ENCODE peak calls at places on chromosome X, in four cellular contexts. Q, U, K and T are unnamed samples.

GRCh38 chrX:3651272-3651671 is 62.2 kb downstream of the PRKX start:
- DNase-seq in Q (no peak), U (no peak), K (peak), T (no peak)

GRCh38 chrX:10240918-10241317 is 84.1 kb downstream of the CLCN4 start:
- DNase-seq in Q (peak), U (no peak), K (peak), T (no peak)

GRCh38 chrX:118211891-118212816 is 95.5 kb upstream of the KLHL13 start:
- DNase-seq in Q (no peak), U (no peak), K (no peak), T (no peak)

GRCh38 chrX:139324756-139325155 is 205.8 kb upstream of the F9 start:
- DNase-seq in Q (no peak), U (no peak), K (no peak), T (no peak)

GRCh38 chrX:34810364-34810763 is 132.2 kb upstream of the FAM47B start:
- DNase-seq in Q (no peak), U (no peak), K (peak), T (no peak)

GRCh38 chrX:9873360-9873759 is 87.1 kb downstream of the SHROOM2 start:
- DNase-seq in Q (no peak), U (no peak), K (no peak), T (no peak)

GRCh38 chrX:150219374-150220185 is 143.5 kb upstream of the MAMLD1 start:
- DNase-seq in Q (no peak), U (no peak), K (no peak), T (no peak)

GRCh38 chrX:154695913-154696312 is 42.5 kb upstream of the CTAG2 start:
- DNase-seq in Q (no peak), U (no peak), K (peak), T (no peak)

GRCh38 chrX:63963382-63963781 is 178.4 kb upstream of the ARHGEF9 start:
- DNase-seq in Q (no peak), U (no peak), K (no peak), T (no peak)

GRCh38 chrX:118212817-118213183 is 96.2 kb upstream of the KLHL13 start:
- DNase-seq in Q (no peak), U (no peak), K (no peak), T (peak)

GRCh38 chrX:110302975-110303374 is 14.9 kb downstream of the AMMECR1 start:
- DNase-seq in Q (no peak), U (no peak), K (no peak), T (no peak)
- TF ChIP-seq CTCF in Q (no peak), U (no peak), K (no peak), T (no peak)

GRCh38 chrX:72297953-72298730 is 7.6 kb downstream of the CITED1 start:
- DNase-seq in Q (no peak), U (no peak), K (peak), T (peak)
- TF ChIP-seq CTCF in Q (peak), U (no peak), K (peak), T (no peak)

DNA sequence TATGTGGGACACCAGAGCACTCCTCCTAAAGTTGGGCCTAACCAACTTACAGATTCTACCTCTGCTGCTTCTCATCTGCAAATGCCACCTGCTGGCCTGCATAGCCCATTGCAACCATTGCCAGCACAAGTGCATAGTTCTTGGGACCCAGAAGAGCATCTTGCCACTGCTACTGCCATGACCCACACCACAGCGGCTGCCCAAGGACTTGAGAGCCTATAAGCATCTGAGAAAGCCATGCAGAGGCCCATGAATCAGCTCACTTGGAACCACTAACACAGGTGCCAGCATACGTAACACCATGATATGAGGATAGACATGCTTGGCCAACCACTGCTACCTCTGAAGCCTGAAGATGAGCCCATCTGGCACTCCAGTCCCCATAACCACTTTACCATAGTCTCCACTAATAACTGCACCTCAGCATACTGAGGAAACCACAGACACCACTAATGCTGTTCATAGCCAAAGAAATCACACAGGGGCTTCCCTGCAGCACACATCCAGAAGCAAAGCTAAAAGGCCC is 258.1 kb upstream of the AGTR2 start:
- DNase-seq in Q (no peak), U (no peak), K (no peak), T (no peak)
- TF ChIP-seq CTCF in Q (peak), U (no peak), K (peak), T (peak)

DNA sequence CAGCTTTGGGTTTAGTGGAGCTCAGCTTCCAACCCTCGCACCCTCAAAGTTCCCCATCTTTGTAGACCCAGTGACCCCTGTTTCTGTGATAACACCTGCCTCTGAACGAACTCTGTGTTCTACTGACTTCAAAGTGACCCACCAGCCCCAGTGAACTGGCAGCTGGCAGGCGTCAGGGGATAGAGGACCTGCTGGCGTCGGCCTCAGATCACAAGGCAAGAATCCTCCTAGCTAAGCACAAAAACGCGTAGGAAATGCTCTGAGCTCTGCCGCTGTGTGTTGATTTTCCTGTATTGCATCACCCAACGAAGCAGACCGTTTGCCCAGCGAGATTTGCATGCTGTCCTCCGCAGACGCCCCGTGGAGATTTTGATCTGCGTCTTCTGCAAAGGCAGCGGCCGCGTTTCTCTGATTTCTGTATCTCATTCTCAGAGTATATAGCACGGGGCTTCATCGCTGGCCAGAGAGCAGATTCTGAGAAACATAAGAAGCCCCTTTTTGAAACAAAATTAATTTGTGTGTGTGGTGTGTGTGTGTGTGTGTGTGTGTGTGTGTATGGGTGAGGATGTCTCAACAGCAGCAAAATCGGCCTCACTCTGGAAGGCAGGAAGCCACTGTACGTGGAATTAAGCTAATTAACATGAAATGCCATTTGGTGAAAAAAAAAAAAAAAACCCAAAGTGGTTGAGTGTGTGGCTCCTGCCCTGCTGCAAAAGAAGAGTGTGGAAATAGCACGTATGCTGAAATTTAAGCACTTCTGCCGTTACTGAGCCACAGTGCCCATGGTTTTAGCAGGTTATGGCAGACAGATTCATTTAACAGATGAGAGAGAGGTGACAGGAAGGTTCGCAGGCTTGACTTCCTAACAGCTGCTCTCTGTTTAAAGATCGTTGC is 29.2 kb upstream of the ASMTL start:
- DNase-seq in Q (peak), U (no peak), K (peak), T (peak)
- TF ChIP-seq CTCF in Q (no peak), U (no peak), K (no peak), T (no peak)

GRCh38 chrX:46502848-46503247 is 42.4 kb downstream of the ZNF674 start:
- DNase-seq in Q (no peak), U (no peak), K (no peak), T (no peak)
- TF ChIP-seq CTCF in Q (no peak), U (no peak), K (no peak), T (no peak)

GRCh38 chrX:134758652-134759051 is 100.4 kb upstream of the PLAC1 start:
- DNase-seq in Q (no peak), U (no peak), K (no peak), T (no peak)

GRCh38 chrX:134760671-134761070 is 102.4 kb upstream of the PLAC1 start:
- DNase-seq in Q (no peak), U (no peak), K (no peak), T (no peak)

GRCh38 chrX:134764202-134764785 is 106.0 kb upstream of the PLAC1 start:
- DNase-seq in Q (no peak), U (no peak), K (peak), T (peak)

GRCh38 chrX:134761788-134762187 is 103.5 kb upstream of the PLAC1 start:
- DNase-seq in Q (no peak), U (no peak), K (no peak), T (peak)
- TF ChIP-seq CTCF in Q (peak), U (no peak), K (peak), T (peak)

DNA sequence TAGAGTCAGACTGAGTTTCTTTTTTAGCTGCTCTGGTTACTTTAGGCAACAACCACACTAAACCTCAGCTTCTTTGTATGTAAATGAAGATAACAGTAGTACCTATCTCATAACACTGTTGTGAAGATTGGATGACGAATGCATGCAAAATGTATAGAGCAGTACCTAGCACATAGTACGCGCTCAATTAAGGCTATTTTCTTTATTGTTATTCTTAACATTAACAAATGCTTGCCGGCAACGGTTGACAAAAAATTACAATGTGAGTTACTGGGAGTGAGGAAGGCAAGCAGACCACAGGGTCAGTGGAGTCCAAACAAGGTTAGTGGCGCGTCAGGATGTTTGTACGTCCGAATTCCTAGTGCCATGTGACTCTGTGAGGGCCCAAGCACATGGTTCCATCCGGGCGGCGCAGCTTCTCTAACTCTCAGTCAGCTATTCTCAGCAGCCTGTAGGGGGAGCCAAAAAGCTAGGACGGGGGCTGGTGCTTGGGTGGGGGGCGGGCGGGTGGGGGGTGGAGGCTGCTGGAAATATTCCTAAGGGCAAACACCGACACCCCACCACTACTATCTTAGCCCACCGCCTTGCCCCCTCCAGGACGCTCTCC is 795 bp upstream of the NALF2 start:
- DNase-seq in Q (no peak), U (no peak), K (peak), T (no peak)
- TF ChIP-seq CTCF in Q (no peak), U (no peak), K (peak), T (no peak)

DNA sequence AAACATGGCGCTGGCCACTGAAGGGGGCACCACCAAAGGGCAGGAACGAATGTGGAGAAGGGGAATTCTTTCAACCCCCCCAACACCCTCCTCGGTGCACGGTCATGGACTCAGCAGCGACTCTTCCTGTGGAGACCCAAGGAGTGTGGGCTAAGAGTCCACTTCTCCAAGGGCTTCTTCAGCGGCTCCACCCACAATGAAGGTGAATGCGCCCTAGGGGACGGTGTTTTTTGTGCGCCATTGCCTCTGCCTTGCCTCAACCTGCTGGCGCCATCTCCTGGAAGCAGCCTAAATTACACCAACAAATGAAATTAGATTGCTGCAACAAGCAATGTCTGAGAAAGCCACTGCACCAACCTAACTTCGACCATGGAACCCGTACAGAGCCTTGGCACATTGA is 169.2 kb upstream of the MAGEB18 start:
- DNase-seq in Q (no peak), U (no peak), K (peak), T (peak)
- TF ChIP-seq CTCF in Q (no peak), U (no peak), K (peak), T (no peak)

DNA sequence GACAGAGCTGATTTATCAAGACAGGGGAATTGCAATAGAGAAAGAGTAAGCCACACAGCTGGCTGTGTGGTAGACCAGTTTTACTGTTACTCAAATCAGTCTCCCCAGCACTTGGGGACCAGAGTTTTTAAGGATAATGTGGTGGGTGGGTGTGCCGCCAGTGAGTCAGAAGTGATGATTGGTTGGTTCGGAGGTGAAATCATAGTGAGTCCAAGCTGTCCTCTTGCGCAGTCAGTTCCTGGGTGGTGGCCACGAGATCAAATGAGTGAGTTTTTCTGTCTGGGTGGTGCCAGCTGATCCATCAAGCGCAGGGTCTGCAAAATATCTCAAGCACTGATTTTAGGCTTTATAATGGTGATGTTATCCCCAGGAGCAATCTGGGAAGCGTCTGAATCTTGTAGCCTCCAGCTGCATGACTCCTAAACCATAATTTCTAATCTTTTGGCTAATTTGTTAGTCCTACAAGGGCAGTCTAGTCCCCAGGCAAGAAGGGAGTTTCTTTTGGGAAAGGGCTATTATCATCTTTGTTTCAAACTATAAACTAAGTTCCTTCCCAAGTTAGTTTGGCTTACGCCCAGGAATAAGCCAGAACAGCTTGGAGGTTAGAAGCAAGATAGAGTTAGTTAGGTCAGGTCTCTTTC is 44.0 kb upstream of the PPP1R2C start:
- DNase-seq in Q (no peak), U (no peak), K (no peak), T (no peak)
- TF ChIP-seq CTCF in Q (no peak), U (no peak), K (no peak), T (no peak)